ENCODE peak calls at places on chromosome 9, in seven cellular contexts. One of them, this sample, is unnamed.

GRCh38 chr9:13568446-13568845 is 289.0 kb upstream of the MPDZ start:
- DNase-seq in GM12878: no peak
- DNase-seq in SK-N-SH: no peak
- DNase-seq in K562: no peak
- DNase-seq in HepG2: no peak
- DNase-seq in GM12891: no peak
- DNase-seq in H1: no peak
- DNase-seq in this sample: no peak

GRCh38 chr9:97389249-97389648 is 22.6 kb upstream of the TDRD7 start:
- DNase-seq in K562: no peak
- DNase-seq in GM12878: no peak
- DNase-seq in H1: no peak
- DNase-seq in HepG2: no peak
- DNase-seq in GM12891: no peak
- DNase-seq in SK-N-SH: no peak
- DNase-seq in this sample: no peak

GRCh38 chr9:130172161-130172857 is at the start of gene NCS1:
- DNase-seq in SK-N-SH: peak; percentile 99
- DNase-seq in H1: no peak
- DNase-seq in GM12891: peak; percentile 66
- DNase-seq in GM12878: no peak
- DNase-seq in K562: peak; percentile 80
- DNase-seq in HepG2: no peak
- DNase-seq in this sample: no peak

GRCh38 chr9:125655074-125655633 is 51.9 kb downstream of the MAPKAP1 start:
- DNase-seq in GM12878: no peak
- DNase-seq in HepG2: no peak
- DNase-seq in H1: no peak
- DNase-seq in K562: no peak
- DNase-seq in SK-N-SH: no peak
- DNase-seq in GM12891: no peak
- DNase-seq in this sample: no peak

GRCh38 chr9:110156902-110157301 is 51.1 kb downstream of the C9orf152 start:
- DNase-seq in GM12878: no peak
- DNase-seq in HepG2: no peak
- DNase-seq in GM12891: no peak
- DNase-seq in SK-N-SH: no peak
- DNase-seq in H1: no peak
- DNase-seq in K562: no peak
- DNase-seq in this sample: no peak

GRCh38 chr9:84140535-84141101 is 160.0 kb downstream of the RMI1 start:
- DNase-seq in HepG2: no peak
- DNase-seq in GM12891: no peak
- DNase-seq in SK-N-SH: no peak
- DNase-seq in K562: no peak
- DNase-seq in GM12878: no peak
- DNase-seq in H1: no peak
- DNase-seq in this sample: peak; percentile 31

GRCh38 chr9:78695521-78695920 is 398.6 kb downstream of the PSAT1 start:
- DNase-seq in GM12878: no peak
- DNase-seq in K562: no peak
- DNase-seq in HepG2: no peak
- DNase-seq in GM12891: no peak
- DNase-seq in SK-N-SH: no peak
- DNase-seq in H1: no peak
- DNase-seq in this sample: no peak

GRCh38 chr9:20490246-20490834 is 132.0 kb downstream of the MLLT3 start:
- DNase-seq in H1: no peak
- DNase-seq in GM12878: no peak
- DNase-seq in HepG2: no peak
- DNase-seq in SK-N-SH: no peak
- DNase-seq in K562: no peak
- DNase-seq in GM12891: no peak
- DNase-seq in this sample: no peak

GRCh38 chr9:127903557-127904475 is 4.4 kb upstream of the ST6GALNAC6 start:
- DNase-seq in GM12891: peak; percentile 42
- DNase-seq in K562: peak; percentile 97
- DNase-seq in GM12878: no peak
- DNase-seq in SK-N-SH: no peak
- DNase-seq in H1: no peak
- DNase-seq in HepG2: peak; percentile 87
- DNase-seq in this sample: no peak

GRCh38 chr9:136846376-136847064 is 2.7 kb upstream of the PHPT1 start:
- DNase-seq in SK-N-SH: no peak
- DNase-seq in H1: no peak
- DNase-seq in GM12878: no peak
- DNase-seq in HepG2: no peak
- DNase-seq in GM12891: no peak
- DNase-seq in K562: no peak
- DNase-seq in this sample: no peak

DNA sequence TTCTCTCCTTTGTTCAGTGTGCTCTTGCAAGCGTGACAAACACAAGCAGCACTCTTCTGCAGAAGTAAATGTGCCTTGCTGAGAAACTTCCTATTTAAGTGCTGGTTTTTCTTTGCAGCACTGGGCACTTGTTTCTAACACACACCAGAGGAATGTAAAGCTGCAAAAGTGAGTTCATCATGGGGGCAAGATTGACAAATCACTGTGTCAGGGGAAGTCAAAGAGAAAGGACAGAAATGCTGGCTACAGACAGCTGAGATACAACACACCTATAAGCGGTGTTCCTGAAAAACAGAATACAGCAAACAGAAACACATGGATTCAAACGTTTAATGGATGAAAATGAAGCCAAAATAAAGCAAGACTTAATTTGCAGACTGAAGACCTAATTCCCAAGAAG is 19.6 kb downstream of the ROR2 start:
- DNase-seq in K562: no peak
- DNase-seq in GM12878: no peak
- DNase-seq in H1: no peak
- DNase-seq in GM12891: no peak
- DNase-seq in HepG2: no peak
- DNase-seq in SK-N-SH: no peak
- DNase-seq in this sample: no peak
- TF ChIP-seq TAF1 in K562: no peak
- TF ChIP-seq TAF1 in GM12878: no peak
- TF ChIP-seq TAF1 in H1: no peak
- TF ChIP-seq TAF1 in GM12891: no peak
- TF ChIP-seq TAF1 in HepG2: no peak
- TF ChIP-seq TAF1 in SK-N-SH: no peak
- TF ChIP-seq TAF1 in this sample: no peak

GRCh38 chr9:38467404-38467803 is 43.1 kb upstream of the IGFBPL1 start:
- DNase-seq in GM12891: no peak
- DNase-seq in GM12878: no peak
- DNase-seq in H1: no peak
- DNase-seq in K562: no peak
- DNase-seq in SK-N-SH: no peak
- DNase-seq in HepG2: no peak
- DNase-seq in this sample: no peak
- TF ChIP-seq TAF1 in GM12891: no peak
- TF ChIP-seq TAF1 in GM12878: no peak
- TF ChIP-seq TAF1 in H1: no peak
- TF ChIP-seq TAF1 in K562: no peak
- TF ChIP-seq TAF1 in SK-N-SH: no peak
- TF ChIP-seq TAF1 in HepG2: no peak
- TF ChIP-seq TAF1 in this sample: no peak

GRCh38 chr9:133130721-133131244 is 9.7 kb upstream of the RALGDS start:
- DNase-seq in GM12891: peak; percentile 79
- DNase-seq in K562: no peak
- DNase-seq in GM12878: no peak
- DNase-seq in SK-N-SH: no peak
- DNase-seq in H1: no peak
- DNase-seq in HepG2: no peak
- DNase-seq in this sample: peak; percentile 87
- TF ChIP-seq TAF1 in GM12891: no peak
- TF ChIP-seq TAF1 in K562: no peak
- TF ChIP-seq TAF1 in GM12878: no peak
- TF ChIP-seq TAF1 in SK-N-SH: no peak
- TF ChIP-seq TAF1 in H1: no peak
- TF ChIP-seq TAF1 in HepG2: no peak
- TF ChIP-seq TAF1 in this sample: no peak

GRCh38 chr9:132163457-132163875 is 1.6 kb downstream of the NTNG2 start:
- DNase-seq in K562: no peak
- DNase-seq in HepG2: no peak
- DNase-seq in GM12891: no peak
- DNase-seq in SK-N-SH: peak; percentile 67
- DNase-seq in H1: no peak
- DNase-seq in GM12878: no peak
- DNase-seq in this sample: no peak
- TF ChIP-seq TAF1 in K562: no peak
- TF ChIP-seq TAF1 in HepG2: no peak
- TF ChIP-seq TAF1 in GM12891: no peak
- TF ChIP-seq TAF1 in SK-N-SH: no peak
- TF ChIP-seq TAF1 in H1: no peak
- TF ChIP-seq TAF1 in GM12878: no peak
- TF ChIP-seq TAF1 in this sample: no peak

GRCh38 chr9:2055203-2055658 is 40.1 kb downstream of the SMARCA2 start:
- DNase-seq in GM12878: peak; percentile 77
- DNase-seq in HepG2: no peak
- DNase-seq in H1: no peak
- DNase-seq in SK-N-SH: no peak
- DNase-seq in GM12891: no peak
- DNase-seq in K562: no peak
- DNase-seq in this sample: no peak

GRCh38 chr9:2050236-2050635 is 35.1 kb downstream of the SMARCA2 start:
- DNase-seq in K562: no peak
- DNase-seq in HepG2: no peak
- DNase-seq in GM12891: no peak
- DNase-seq in GM12878: no peak
- DNase-seq in SK-N-SH: no peak
- DNase-seq in H1: no peak
- DNase-seq in this sample: no peak

GRCh38 chr9:2059131-2059929 is 44.2 kb downstream of the SMARCA2 start:
- DNase-seq in GM12878: no peak
- DNase-seq in SK-N-SH: no peak
- DNase-seq in GM12891: no peak
- DNase-seq in K562: no peak
- DNase-seq in HepG2: no peak
- DNase-seq in H1: no peak
- DNase-seq in this sample: no peak

DNA sequence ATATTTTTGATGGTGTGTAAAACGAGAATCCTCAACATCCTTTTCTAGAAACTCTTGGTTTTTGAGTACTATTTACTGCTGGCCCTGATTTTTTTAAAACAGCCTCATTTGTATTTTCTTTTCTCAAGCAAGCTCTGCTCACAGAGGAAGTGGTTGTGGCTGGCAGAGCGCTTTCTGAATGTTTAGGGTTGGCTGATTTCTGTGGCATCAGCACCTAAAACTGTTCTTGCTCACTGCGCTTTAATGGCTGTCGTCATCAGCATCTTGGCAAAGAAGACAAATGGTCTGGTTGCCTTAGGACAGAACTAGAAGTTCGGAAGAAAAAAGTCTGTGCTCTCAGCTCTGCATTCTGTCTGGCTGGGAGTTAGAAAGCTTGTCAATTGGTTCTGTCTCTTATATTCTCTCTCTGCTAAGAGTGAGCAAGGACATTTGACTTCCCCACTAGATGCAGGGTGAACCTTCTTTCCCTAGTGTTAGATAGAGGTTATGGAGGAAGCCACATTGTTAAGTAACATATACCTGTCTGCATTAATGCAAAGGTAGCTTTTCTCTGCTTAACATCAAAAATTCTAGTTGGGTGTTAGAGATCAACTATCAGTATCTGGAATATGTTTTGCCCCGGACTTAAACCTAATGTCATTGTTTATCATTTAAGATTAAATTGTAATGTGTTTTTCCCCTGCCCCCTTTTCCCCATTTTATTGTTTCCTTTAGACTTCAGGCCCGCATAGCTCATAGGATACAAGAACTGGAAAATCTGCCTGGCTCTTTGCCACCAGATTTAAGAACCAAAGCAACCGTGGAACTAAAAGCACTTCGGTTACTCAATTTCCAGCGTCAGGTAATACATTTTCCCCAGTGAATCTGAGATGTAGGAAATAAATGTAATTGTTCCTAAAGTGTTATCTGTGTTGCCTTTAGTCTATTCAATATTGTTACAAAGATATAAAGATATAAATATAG is 39.0 kb downstream of the SMARCA2 start:
- DNase-seq in GM12891: peak; percentile 17
- DNase-seq in H1: no peak
- DNase-seq in SK-N-SH: no peak
- DNase-seq in K562: no peak
- DNase-seq in HepG2: no peak
- DNase-seq in GM12878: peak; percentile 95
- DNase-seq in this sample: peak; percentile 22
- TF ChIP-seq TAF1 in GM12891: no peak
- TF ChIP-seq TAF1 in H1: no peak
- TF ChIP-seq TAF1 in SK-N-SH: no peak
- TF ChIP-seq TAF1 in K562: no peak
- TF ChIP-seq TAF1 in HepG2: no peak
- TF ChIP-seq TAF1 in GM12878: peak; percentile 34
- TF ChIP-seq TAF1 in this sample: peak; percentile 26

GRCh38 chr9:123269316-123269715 is 930 bp upstream of the STRBP start:
- DNase-seq in GM12891: no peak
- DNase-seq in K562: no peak
- DNase-seq in SK-N-SH: no peak
- DNase-seq in HepG2: no peak
- DNase-seq in GM12878: no peak
- DNase-seq in H1: no peak
- DNase-seq in this sample: no peak
- TF ChIP-seq TAF1 in GM12891: no peak
- TF ChIP-seq TAF1 in K562: no peak
- TF ChIP-seq TAF1 in SK-N-SH: no peak
- TF ChIP-seq TAF1 in HepG2: no peak
- TF ChIP-seq TAF1 in GM12878: no peak
- TF ChIP-seq TAF1 in H1: no peak
- TF ChIP-seq TAF1 in this sample: no peak

GRCh38 chr9:75903785-75904360 is 13.4 kb downstream of the PCSK5 start:
- DNase-seq in H1: no peak
- DNase-seq in K562: no peak
- DNase-seq in HepG2: no peak
- DNase-seq in SK-N-SH: no peak
- DNase-seq in GM12878: no peak
- DNase-seq in GM12891: no peak
- DNase-seq in this sample: no peak
- TF ChIP-seq TAF1 in H1: no peak
- TF ChIP-seq TAF1 in K562: no peak
- TF ChIP-seq TAF1 in HepG2: no peak
- TF ChIP-seq TAF1 in SK-N-SH: no peak
- TF ChIP-seq TAF1 in GM12878: no peak
- TF ChIP-seq TAF1 in GM12891: no peak
- TF ChIP-seq TAF1 in this sample: no peak

DNA sequence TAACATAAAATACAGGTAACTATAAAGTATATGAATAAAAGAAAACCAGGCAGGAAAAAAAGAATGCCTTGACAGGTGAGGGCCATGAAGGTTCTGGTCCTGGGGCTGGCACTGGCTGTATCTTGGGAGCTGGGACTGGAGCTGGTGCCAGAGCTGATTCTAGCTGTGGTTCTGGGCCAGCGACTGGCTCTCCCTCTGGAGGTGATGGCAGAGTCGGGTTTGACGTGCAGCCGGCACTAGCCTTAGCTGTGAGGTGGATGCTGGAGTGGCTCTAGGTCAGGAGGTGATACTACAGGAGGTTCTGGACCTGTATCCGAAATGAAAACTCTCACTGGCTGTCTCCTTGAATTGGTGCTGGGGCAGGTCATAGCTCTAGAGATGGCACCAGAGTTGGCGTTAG is 22.3 kb downstream of the OBP2B start:
- DNase-seq in SK-N-SH: no peak
- DNase-seq in HepG2: no peak
- DNase-seq in GM12891: no peak
- DNase-seq in GM12878: no peak
- DNase-seq in K562: no peak
- DNase-seq in H1: no peak
- DNase-seq in this sample: no peak
- TF ChIP-seq TAF1 in SK-N-SH: no peak
- TF ChIP-seq TAF1 in HepG2: no peak
- TF ChIP-seq TAF1 in GM12891: no peak
- TF ChIP-seq TAF1 in GM12878: no peak
- TF ChIP-seq TAF1 in K562: no peak
- TF ChIP-seq TAF1 in H1: no peak
- TF ChIP-seq TAF1 in this sample: no peak

This sample was measured in GM12892.